ENCODE peak calls at places on chromosomes 16 and 17, in six cellular contexts. U is CD4-positive, alpha-beta memory T cell; I is tibial artery; L is cardiac muscle cell; R is gastrocnemius medialis; C is SJSA1. Q is an unnamed sample. For H3K4me1, the result is how much of the 10 kb centered on the place peaks cover.

GRCh38 chr17:39194985-39195524 is 2.4 kb downstream of the CACNB1 start:
- DNase-seq in U (no peak), I (no peak), L (no peak), R (no peak), C (no peak), Q (no peak)

GRCh38 chr17:8189711-8190477 is at the start of gene BORCS6:
- DNase-seq in U (peak), I (peak), L (peak), R (peak), C (peak), Q (peak)

GRCh38 chr17:73519011-73519410 is 125.2 kb downstream of the SDK2 start:
- DNase-seq in U (no peak), I (no peak), L (no peak), R (no peak), C (no peak), Q (no peak)

GRCh38 chr17:410674-411401 is 58.2 kb upstream of the RPH3AL start:
- DNase-seq in U (peak), I (no peak), L (no peak), R (no peak), C (peak), Q (no peak)

GRCh38 chr17:71613996-71614395 is 506.8 kb upstream of the SOX9 start:
- DNase-seq in U (no peak), I (no peak), L (no peak), R (no peak), C (no peak), Q (no peak)

GRCh38 chr16:78574571-78574970 is 475.1 kb downstream of the WWOX start:
- DNase-seq in U (no peak), I (no peak), L (no peak), R (no peak), C (no peak), Q (no peak)

GRCh38 chr17:7260601-7261376 is 1.5 kb downstream of the CLDN7 start:
- DNase-seq in U (no peak), I (no peak), L (peak), R (no peak), C (no peak), Q (peak)

GRCh38 chr16:4306439-4307214 is 9.2 kb upstream of the GLIS2 start:
- DNase-seq in U (peak), I (no peak), L (peak), R (no peak), C (no peak), Q (no peak)

GRCh38 chr17:55496094-55496881 is 15.0 kb downstream of the SMIM36 start:
- DNase-seq in U (no peak), I (no peak), L (no peak), R (no peak), C (no peak), Q (no peak)

GRCh38 chr16:12215302-12216105 is 239.0 kb downstream of the SNX29 start:
- DNase-seq in U (no peak), I (no peak), L (peak), R (no peak), C (no peak), Q (no peak)

GRCh38 chr17:8583954-8584353 is 46.6 kb downstream of the MYH10 start:
- DNase-seq in U (no peak), I (no peak), L (no peak), R (no peak), C (no peak), Q (no peak)

GRCh38 chr17:63753215-63753614 is 11.6 kb upstream of the STRADA start:
- DNase-seq in U (no peak), I (no peak), L (no peak), R (no peak), C (no peak), Q (no peak)

GRCh38 chr17:34252138-34252889 is 2.8 kb upstream of the CCL2 start:
- DNase-seq in U (no peak), I (peak), L (peak), R (peak), C (peak), Q (peak)

GRCh38 chr17:17741346-17742023 is 60.2 kb downstream of the RAI1 start:
- DNase-seq in U (no peak), I (no peak), L (no peak), R (no peak), C (peak), Q (no peak)

GRCh38 chr17:4750606-4751005 is 10.9 kb upstream of the CXCL16 start:
- DNase-seq in U (no peak), I (no peak), L (no peak), R (no peak), C (no peak), Q (no peak)

GRCh38 chr16:27444015-27444414 is 42.0 kb downstream of the IL21R start:
- DNase-seq in U (no peak), I (peak), L (no peak), R (no peak), C (no peak), Q (no peak)

GRCh38 chr17:35170968-35171771 is 23.0 kb downstream of the SLC35G3 start:
- DNase-seq in U (peak), I (no peak), L (no peak), R (no peak), C (peak), Q (no peak)

GRCh38 chr17:48756816-48757215 is 28.3 kb upstream of the HOXB13 start:
- DNase-seq in U (no peak), I (no peak), L (no peak), R (no peak), C (no peak), Q (no peak)

GRCh38 chr16:79811541-79811940 is 211.0 kb upstream of the MAF start:
- DNase-seq in U (no peak), I (no peak), L (no peak), R (no peak), C (peak), Q (no peak)

GRCh38 chr17:7486181-7486580 is 2.0 kb downstream of the POLR2A start:
- DNase-seq in U (no peak), I (no peak), L (no peak), R (no peak), C (no peak), Q (no peak)

GRCh38 chr16:84907575-84907974 is 87.8 kb downstream of the CRISPLD2 start:
- DNase-seq in U (no peak), I (peak), L (no peak), R (peak), C (no peak), Q (no peak)

GRCh38 chr17:28849281-28849680 is 5.5 kb upstream of the ERAL1 start:
- DNase-seq in U (no peak), I (no peak), L (peak), R (no peak), C (no peak), Q (no peak)

GRCh38 chr17:79942591-79943353 is 92.9 kb downstream of the TBC1D16 start:
- DNase-seq in U (no peak), I (peak), L (no peak), R (peak), C (peak), Q (no peak)

GRCh38 chr17:38663125-38663751 is 11.5 kb downstream of the EPOP start:
- DNase-seq in U (no peak), I (no peak), L (peak), R (no peak), C (no peak), Q (peak)

GRCh38 chr16:29916979-29917378 is 9.0 kb downstream of the KCTD13 start:
- DNase-seq in U (no peak), I (no peak), L (no peak), R (no peak), C (no peak), Q (no peak)

GRCh38 chr16:318628-319027 is 33.9 kb downstream of the AXIN1 start:
- DNase-seq in U (no peak), I (no peak), L (peak), R (no peak), C (no peak), Q (no peak)

GRCh38 chr16:11205754-11206459 is 50.1 kb downstream of the SOCS1 start:
- DNase-seq in U (no peak), I (no peak), L (no peak), R (no peak), C (no peak), Q (no peak)

GRCh38 chr16:56832768-56833167 is 32.2 kb upstream of the SLC12A3 start:
- DNase-seq in U (no peak), I (no peak), L (no peak), R (no peak), C (no peak), Q (no peak)

GRCh38 chr17:80731255-80731840 is 186.7 kb downstream of the RPTOR start:
- DNase-seq in U (peak), I (no peak), L (no peak), R (no peak), C (no peak), Q (no peak)

GRCh38 chr17:37796081-37796480 is 51.2 kb upstream of the HNF1B start:
- DNase-seq in U (no peak), I (no peak), L (no peak), R (no peak), C (no peak), Q (no peak)

GRCh38 chr16:13038591-13038990 is 137.2 kb downstream of the SHISA9 start:
- DNase-seq in U (no peak), I (no peak), L (no peak), R (no peak), C (no peak), Q (no peak)

DNA sequence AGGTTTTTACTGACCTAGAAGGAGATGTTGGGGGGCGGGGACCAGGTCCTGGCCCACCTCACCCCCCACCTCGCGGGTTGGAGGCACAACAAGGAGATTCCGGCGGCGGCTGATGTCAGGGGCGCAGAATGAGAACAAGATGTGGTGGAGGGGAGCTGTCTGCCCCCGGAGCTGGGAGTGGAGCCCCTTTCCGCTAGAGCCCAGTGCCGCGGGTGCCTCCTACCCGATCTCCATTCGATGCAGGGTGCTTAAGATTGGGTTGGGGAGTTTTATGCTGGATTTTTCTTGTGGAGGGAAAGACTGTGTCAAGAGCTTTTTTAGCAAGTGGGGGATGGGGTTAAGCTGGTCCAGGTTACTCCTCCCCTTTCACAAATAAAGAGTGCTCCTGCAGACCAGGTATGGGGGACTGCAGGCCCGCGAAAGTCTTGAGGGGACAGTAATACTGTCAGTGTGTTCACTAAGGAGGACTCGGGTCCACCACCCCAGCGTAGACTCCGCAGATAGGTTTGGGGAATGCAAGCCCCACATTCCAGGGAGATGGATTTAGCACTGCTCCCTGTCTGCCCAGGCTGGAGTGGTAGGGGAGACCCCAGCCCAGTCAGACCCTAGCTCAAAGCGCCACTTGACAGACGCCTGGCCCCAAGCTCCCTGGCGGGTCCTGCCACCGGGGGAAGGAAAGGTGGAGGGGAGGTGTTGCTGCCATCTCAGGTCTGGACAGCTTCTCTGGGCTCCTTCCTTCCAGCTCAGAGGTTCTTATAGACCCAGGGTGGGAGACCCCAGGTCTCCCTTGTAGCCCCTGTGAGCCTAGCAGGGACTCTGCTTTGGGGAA is 2.0 kb downstream of the CACNA1G start:
- DNase-seq in U (no peak), I (no peak), L (no peak), R (no peak), C (no peak), Q (no peak)
- H3K4me1 ChIP-seq in U (under half), I (half or more), L (under half), R (under half), C (under half), Q (under half)

DNA sequence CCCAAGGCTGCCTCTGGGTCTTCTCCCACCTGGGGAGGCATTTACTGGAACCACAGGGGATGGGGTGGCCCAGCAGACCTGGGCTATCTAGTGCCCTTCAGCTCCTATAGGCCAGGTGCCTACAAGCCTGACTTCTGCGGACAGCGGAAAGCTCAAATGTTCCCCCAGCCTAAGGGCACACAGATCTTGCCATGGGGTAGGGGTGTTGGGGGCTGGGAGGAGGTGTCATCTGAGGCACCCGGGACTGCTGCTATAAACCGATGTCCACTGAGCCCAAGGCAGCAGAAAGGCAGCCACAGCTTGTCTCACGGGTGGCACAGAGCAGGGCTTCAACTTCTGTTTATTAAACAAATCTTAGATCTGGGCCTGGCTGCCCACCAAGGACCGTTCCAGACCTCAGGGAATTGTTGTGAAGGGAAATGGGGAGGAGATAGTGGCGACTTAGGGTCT is 3.6 kb downstream of the MYO1C start:
- DNase-seq in U (no peak), I (no peak), L (no peak), R (no peak), C (peak), Q (no peak)
- H3K4me3 ChIP-seq in U (no peak), I (peak), L (no peak), R (peak), C (peak), Q (peak)

GRCh38 chr17:44216173-44216572 is 3.3 kb downstream of the UBTF start:
- DNase-seq in U (peak), I (no peak), L (no peak), R (no peak), C (no peak), Q (no peak)
- H3K4me1 ChIP-seq in U (half or more), I (under half), L (under half), R (half or more), C (under half), Q (under half)

GRCh38 chr16:88561485-88562369 is 8.5 kb upstream of the ZC3H18 start:
- DNase-seq in U (peak), I (peak), L (peak), R (no peak), C (peak), Q (peak)
- H3K4me3 ChIP-seq in U (no peak), I (peak), L (no peak), R (peak), C (peak), Q (no peak)

DNA sequence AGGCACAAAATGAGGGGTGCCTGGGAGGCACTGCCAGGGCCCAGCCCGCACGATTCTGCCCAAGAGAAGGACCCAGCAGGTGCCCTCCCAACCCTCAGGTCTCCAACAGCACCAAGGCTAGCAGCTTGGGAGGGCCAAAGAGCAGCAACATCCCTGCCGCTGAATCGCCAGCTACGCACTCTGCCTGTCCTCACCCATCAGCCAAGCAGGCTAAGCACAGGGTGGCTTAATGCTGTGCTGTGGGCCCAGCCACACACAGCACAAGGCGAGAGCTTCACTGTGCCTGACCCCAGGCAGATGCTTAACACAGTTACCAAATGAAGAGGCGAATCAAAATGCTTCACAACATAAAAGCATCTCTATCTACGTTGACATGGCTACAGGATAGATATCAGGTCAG is 10.6 kb upstream of the MRPL38 start:
- DNase-seq in U (no peak), I (no peak), L (no peak), R (no peak), C (no peak), Q (no peak)
- H3K4me1 ChIP-seq in U (under half), I (under half), L (under half), R (under half), C (under half), Q (under half)

Q was measured in lung.